ENCODE peak calls at places on chromosomes 12 and 14, in six cellular contexts. One of them, this sample, is unnamed.

GRCh38 chr12:93621986-93622385 is 49.5 kb downstream of the SOCS2 start:
- DNase-seq in IMR-90: peak; percentile 63
- DNase-seq in activated B cell treated with CpG ODN at 0.5 μM for 24 hours: no peak
- DNase-seq in lower lobe of right lung: no peak
- DNase-seq in ovary: no peak
- DNase-seq in right atrium auricular region: no peak
- DNase-seq in this sample: no peak

GRCh38 chr14:68881396-68881795 is 88.5 kb upstream of the ZFP36L1 start:
- DNase-seq in lower lobe of right lung: no peak
- DNase-seq in right atrium auricular region: no peak
- DNase-seq in activated B cell treated with CpG ODN at 0.5 μM for 24 hours: no peak
- DNase-seq in IMR-90: no peak
- DNase-seq in ovary: no peak
- DNase-seq in this sample: no peak

GRCh38 chr14:104283197-104284106 is 145.1 kb downstream of the KIF26A start:
- DNase-seq in right atrium auricular region: no peak
- DNase-seq in lower lobe of right lung: peak; percentile 36
- DNase-seq in ovary: peak; percentile 25
- DNase-seq in activated B cell treated with CpG ODN at 0.5 μM for 24 hours: no peak
- DNase-seq in IMR-90: no peak
- DNase-seq in this sample: no peak

GRCh38 chr12:77940011-77940423 is 109.3 kb downstream of the NAV3 start:
- DNase-seq in ovary: no peak
- DNase-seq in right atrium auricular region: no peak
- DNase-seq in activated B cell treated with CpG ODN at 0.5 μM for 24 hours: no peak
- DNase-seq in lower lobe of right lung: no peak
- DNase-seq in IMR-90: peak; percentile 93
- DNase-seq in this sample: peak; percentile 89

GRCh38 chr14:90454041-90455000 is 57.5 kb downstream of the CALM1 start:
- DNase-seq in right atrium auricular region: peak; percentile 85
- DNase-seq in activated B cell treated with CpG ODN at 0.5 μM for 24 hours: no peak
- DNase-seq in IMR-90: peak; percentile 62
- DNase-seq in ovary: peak; percentile 48
- DNase-seq in lower lobe of right lung: peak; percentile 57
- DNase-seq in this sample: peak; percentile 62

GRCh38 chr14:27688823-27689444 is 1077.7 kb upstream of the FOXG1 start:
- DNase-seq in activated B cell treated with CpG ODN at 0.5 μM for 24 hours: no peak
- DNase-seq in lower lobe of right lung: no peak
- DNase-seq in IMR-90: no peak
- DNase-seq in right atrium auricular region: no peak
- DNase-seq in ovary: no peak
- DNase-seq in this sample: no peak

GRCh38 chr14:58731465-58732330 is 93.9 kb downstream of the DACT1 start:
- DNase-seq in activated B cell treated with CpG ODN at 0.5 μM for 24 hours: no peak
- DNase-seq in lower lobe of right lung: no peak
- DNase-seq in ovary: no peak
- DNase-seq in IMR-90: peak; percentile 99
- DNase-seq in right atrium auricular region: no peak
- DNase-seq in this sample: peak; percentile 99

GRCh38 chr14:22982013-22982476 is 306 bp downstream of the AJUBA start:
- DNase-seq in ovary: no peak
- DNase-seq in right atrium auricular region: no peak
- DNase-seq in activated B cell treated with CpG ODN at 0.5 μM for 24 hours: peak; percentile 26
- DNase-seq in lower lobe of right lung: no peak
- DNase-seq in IMR-90: no peak
- DNase-seq in this sample: no peak

GRCh38 chr12:69415471-69416275 is 54.5 kb upstream of the FRS2 start:
- DNase-seq in ovary: peak; percentile 47
- DNase-seq in lower lobe of right lung: no peak
- DNase-seq in right atrium auricular region: peak; percentile 68
- DNase-seq in activated B cell treated with CpG ODN at 0.5 μM for 24 hours: no peak
- DNase-seq in IMR-90: peak; percentile 95
- DNase-seq in this sample: peak; percentile 90

GRCh38 chr12:71848212-71848611 is 8.7 kb downstream of the TBC1D15 start:
- DNase-seq in activated B cell treated with CpG ODN at 0.5 μM for 24 hours: no peak
- DNase-seq in right atrium auricular region: no peak
- DNase-seq in lower lobe of right lung: no peak
- DNase-seq in IMR-90: no peak
- DNase-seq in ovary: no peak
- DNase-seq in this sample: no peak

GRCh38 chr14:99393059-99393655 is 87.5 kb downstream of the SETD3 start:
- DNase-seq in IMR-90: peak; percentile 31
- DNase-seq in activated B cell treated with CpG ODN at 0.5 μM for 24 hours: no peak
- DNase-seq in right atrium auricular region: no peak
- DNase-seq in ovary: no peak
- DNase-seq in lower lobe of right lung: no peak
- DNase-seq in this sample: no peak

GRCh38 chr14:32185097-32185496 is 16.7 kb upstream of the RNU6-7 start:
- DNase-seq in activated B cell treated with CpG ODN at 0.5 μM for 24 hours: no peak
- DNase-seq in lower lobe of right lung: no peak
- DNase-seq in IMR-90: no peak
- DNase-seq in ovary: no peak
- DNase-seq in right atrium auricular region: no peak
- DNase-seq in this sample: no peak

GRCh38 chr12:111424189-111424792 is 18.6 kb downstream of the SH2B3 start:
- DNase-seq in activated B cell treated with CpG ODN at 0.5 μM for 24 hours: no peak
- DNase-seq in right atrium auricular region: no peak
- DNase-seq in ovary: no peak
- DNase-seq in lower lobe of right lung: no peak
- DNase-seq in IMR-90: no peak
- DNase-seq in this sample: no peak

GRCh38 chr12:89960607-89961394 is 252.2 kb upstream of the ATP2B1 start:
- DNase-seq in activated B cell treated with CpG ODN at 0.5 μM for 24 hours: no peak
- DNase-seq in right atrium auricular region: no peak
- DNase-seq in lower lobe of right lung: no peak
- DNase-seq in ovary: no peak
- DNase-seq in IMR-90: peak; percentile 50
- DNase-seq in this sample: no peak

GRCh38 chr12:127579446-127579845 is 687.5 kb upstream of the TMEM132C start:
- DNase-seq in IMR-90: peak; percentile 30
- DNase-seq in right atrium auricular region: no peak
- DNase-seq in ovary: no peak
- DNase-seq in lower lobe of right lung: no peak
- DNase-seq in activated B cell treated with CpG ODN at 0.5 μM for 24 hours: no peak
- DNase-seq in this sample: no peak

GRCh38 chr12:88566430-88566829 is 13.8 kb downstream of the KITLG start:
- DNase-seq in IMR-90: no peak
- DNase-seq in ovary: no peak
- DNase-seq in right atrium auricular region: no peak
- DNase-seq in lower lobe of right lung: no peak
- DNase-seq in activated B cell treated with CpG ODN at 0.5 μM for 24 hours: no peak
- DNase-seq in this sample: no peak

GRCh38 chr14:46250113-46250703 is 401.4 kb downstream of the RPL10L start:
- DNase-seq in IMR-90: no peak
- DNase-seq in right atrium auricular region: no peak
- DNase-seq in lower lobe of right lung: no peak
- DNase-seq in activated B cell treated with CpG ODN at 0.5 μM for 24 hours: no peak
- DNase-seq in ovary: no peak
- DNase-seq in this sample: no peak

GRCh38 chr12:19200261-19200660 is 70.7 kb downstream of the PLEKHA5 start:
- DNase-seq in lower lobe of right lung: no peak
- DNase-seq in right atrium auricular region: no peak
- DNase-seq in activated B cell treated with CpG ODN at 0.5 μM for 24 hours: no peak
- DNase-seq in ovary: no peak
- DNase-seq in IMR-90: peak; percentile 73
- DNase-seq in this sample: peak; percentile 64

GRCh38 chr12:66301944-66302826 is at the start of gene HELB:
- DNase-seq in lower lobe of right lung: peak; percentile 99
- DNase-seq in IMR-90: peak; percentile 95
- DNase-seq in right atrium auricular region: peak; percentile 98
- DNase-seq in ovary: peak; percentile 99
- DNase-seq in activated B cell treated with CpG ODN at 0.5 μM for 24 hours: peak; percentile 80
- DNase-seq in this sample: peak; percentile 93

GRCh38 chr12:6277982-6278438 is 32.5 kb upstream of the PLEKHG6 start:
- DNase-seq in IMR-90: no peak
- DNase-seq in lower lobe of right lung: peak; percentile 83
- DNase-seq in right atrium auricular region: no peak
- DNase-seq in ovary: peak; percentile 61
- DNase-seq in activated B cell treated with CpG ODN at 0.5 μM for 24 hours: peak; percentile 25
- DNase-seq in this sample: no peak

GRCh38 chr12:124906606-124907261 is 7.7 kb downstream of the UBC start:
- DNase-seq in right atrium auricular region: peak; percentile 93
- DNase-seq in lower lobe of right lung: peak; percentile 82
- DNase-seq in IMR-90: peak; percentile 90
- DNase-seq in ovary: peak; percentile 74
- DNase-seq in activated B cell treated with CpG ODN at 0.5 μM for 24 hours: peak; percentile 44
- DNase-seq in this sample: peak; percentile 91

GRCh38 chr12:64222011-64222765 is at the start of gene KICS2:
- DNase-seq in activated B cell treated with CpG ODN at 0.5 μM for 24 hours: peak; percentile 90
- DNase-seq in ovary: peak; percentile 96
- DNase-seq in lower lobe of right lung: peak; percentile 96
- DNase-seq in IMR-90: peak; percentile 93
- DNase-seq in right atrium auricular region: peak; percentile 93
- DNase-seq in this sample: peak; percentile 86
- TF ChIP-seq CTCF in activated B cell treated with CpG ODN at 0.5 μM for 24 hours: no peak
- TF ChIP-seq CTCF in ovary: no peak
- TF ChIP-seq CTCF in lower lobe of right lung: peak; percentile 27
- TF ChIP-seq CTCF in IMR-90: peak; percentile 2
- TF ChIP-seq CTCF in right atrium auricular region: peak; percentile 16
- TF ChIP-seq CTCF in this sample: peak; percentile 31

DNA sequence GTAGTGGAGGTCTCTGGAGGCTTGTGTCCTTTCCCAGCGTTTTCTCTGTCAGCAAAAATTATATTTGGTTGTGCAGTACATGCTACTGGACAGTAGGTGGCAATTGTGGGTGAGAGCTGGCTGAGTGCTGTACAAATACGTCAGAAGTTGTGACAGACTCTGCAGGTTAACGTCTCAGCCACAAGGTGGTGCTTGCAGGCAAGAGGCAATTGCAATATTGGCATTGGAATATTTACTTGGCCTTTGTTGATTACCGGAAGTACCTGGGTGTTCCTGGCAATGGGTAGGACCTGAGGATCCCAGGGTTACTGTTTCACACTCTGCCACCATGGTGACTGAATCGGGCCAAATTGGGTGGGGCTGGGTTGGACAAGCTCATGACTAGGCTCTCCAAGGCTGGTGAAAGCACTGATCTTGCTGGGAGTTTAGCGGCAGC is 333.9 kb upstream of the LMO3 start:
- DNase-seq in IMR-90: peak; percentile 8
- DNase-seq in ovary: no peak
- DNase-seq in lower lobe of right lung: peak; percentile 50
- DNase-seq in activated B cell treated with CpG ODN at 0.5 μM for 24 hours: no peak
- DNase-seq in right atrium auricular region: no peak
- DNase-seq in this sample: peak; percentile 61
- TF ChIP-seq CTCF in IMR-90: peak; percentile 29
- TF ChIP-seq CTCF in ovary: no peak
- TF ChIP-seq CTCF in lower lobe of right lung: peak; percentile 62
- TF ChIP-seq CTCF in activated B cell treated with CpG ODN at 0.5 μM for 24 hours: no peak
- TF ChIP-seq CTCF in right atrium auricular region: peak; percentile 20
- TF ChIP-seq CTCF in this sample: peak; percentile 81

GRCh38 chr12:109460538-109460937 is 16.6 kb downstream of the KCTD10 start:
- DNase-seq in ovary: peak; percentile 54
- DNase-seq in activated B cell treated with CpG ODN at 0.5 μM for 24 hours: no peak
- DNase-seq in right atrium auricular region: no peak
- DNase-seq in lower lobe of right lung: peak; percentile 94
- DNase-seq in IMR-90: no peak
- DNase-seq in this sample: no peak

GRCh38 chr12:109462868-109463692 is 14.0 kb downstream of the KCTD10 start:
- DNase-seq in IMR-90: peak; percentile 98
- DNase-seq in ovary: peak; percentile 87
- DNase-seq in right atrium auricular region: peak; percentile 93
- DNase-seq in activated B cell treated with CpG ODN at 0.5 μM for 24 hours: no peak
- DNase-seq in lower lobe of right lung: peak; percentile 78
- DNase-seq in this sample: peak; percentile 93

GRCh38 chr12:109461846-109462766 is 15.0 kb downstream of the KCTD10 start:
- DNase-seq in lower lobe of right lung: peak; percentile 89
- DNase-seq in activated B cell treated with CpG ODN at 0.5 μM for 24 hours: no peak
- DNase-seq in ovary: peak; percentile 87
- DNase-seq in right atrium auricular region: peak; percentile 93
- DNase-seq in IMR-90: peak; percentile 95
- DNase-seq in this sample: peak; percentile 90

GRCh38 chr12:109459247-109459646 is 17.9 kb downstream of the KCTD10 start:
- DNase-seq in ovary: no peak
- DNase-seq in IMR-90: peak; percentile 89
- DNase-seq in right atrium auricular region: no peak
- DNase-seq in activated B cell treated with CpG ODN at 0.5 μM for 24 hours: no peak
- DNase-seq in lower lobe of right lung: no peak
- DNase-seq in this sample: no peak

GRCh38 chr12:109461049-109461845 is 15.9 kb downstream of the KCTD10 start:
- DNase-seq in lower lobe of right lung: peak; percentile 71
- DNase-seq in IMR-90: peak; percentile 62
- DNase-seq in ovary: no peak
- DNase-seq in right atrium auricular region: no peak
- DNase-seq in activated B cell treated with CpG ODN at 0.5 μM for 24 hours: no peak
- DNase-seq in this sample: no peak
- TF ChIP-seq CTCF in lower lobe of right lung: no peak
- TF ChIP-seq CTCF in IMR-90: no peak
- TF ChIP-seq CTCF in ovary: no peak
- TF ChIP-seq CTCF in right atrium auricular region: no peak
- TF ChIP-seq CTCF in activated B cell treated with CpG ODN at 0.5 μM for 24 hours: no peak
- TF ChIP-seq CTCF in this sample: no peak

DNA sequence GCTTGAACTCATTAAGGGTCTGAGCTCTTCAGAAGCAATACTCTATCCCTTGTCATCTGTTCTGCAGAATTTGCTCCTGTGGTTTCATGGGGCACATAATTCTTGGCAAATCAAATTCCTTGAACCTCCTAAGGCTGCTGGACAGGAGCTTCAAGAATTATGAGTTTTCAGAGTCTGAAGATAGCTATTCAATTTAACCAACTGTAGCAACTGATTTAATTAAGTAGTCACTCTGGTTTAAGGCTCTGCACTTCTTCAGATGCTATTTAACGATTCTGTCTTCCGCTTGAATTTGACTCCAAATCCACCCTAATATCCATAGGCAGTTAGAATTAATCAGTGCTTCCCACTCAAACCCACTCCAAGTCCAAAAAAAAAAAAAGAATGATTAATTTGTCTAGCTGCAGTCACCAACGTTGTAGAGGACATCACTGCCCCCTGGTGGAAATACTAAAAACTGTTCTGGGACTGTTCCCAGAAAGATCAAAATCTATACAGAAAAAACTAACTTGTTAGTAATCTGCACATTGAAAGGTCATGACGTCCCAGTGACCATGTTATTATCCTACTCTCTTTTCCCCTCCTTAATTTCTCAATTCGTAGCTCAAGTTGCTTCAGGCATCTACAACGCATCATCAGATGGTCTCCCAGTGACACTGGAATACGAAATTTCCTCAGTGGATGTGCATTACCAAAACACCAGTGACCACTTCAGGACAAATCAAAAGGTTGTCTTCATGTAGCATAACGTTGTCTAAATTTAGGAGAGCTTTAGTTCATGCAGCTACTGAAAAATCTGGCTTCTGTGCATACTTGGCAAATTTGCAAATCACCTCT is 169.8 kb downstream of the KIF21A start:
- DNase-seq in ovary: no peak
- DNase-seq in activated B cell treated with CpG ODN at 0.5 μM for 24 hours: no peak
- DNase-seq in lower lobe of right lung: no peak
- DNase-seq in IMR-90: peak; percentile 3
- DNase-seq in right atrium auricular region: no peak
- DNase-seq in this sample: peak; percentile 17
- TF ChIP-seq CTCF in ovary: no peak
- TF ChIP-seq CTCF in activated B cell treated with CpG ODN at 0.5 μM for 24 hours: peak; percentile 78
- TF ChIP-seq CTCF in lower lobe of right lung: peak; percentile 77
- TF ChIP-seq CTCF in IMR-90: peak; percentile 52
- TF ChIP-seq CTCF in right atrium auricular region: peak; percentile 75
- TF ChIP-seq CTCF in this sample: peak; percentile 83

This sample was measured in HFFc6.